ENCODE peak calls at places on chromosomes 1 and 21, in seven cellular contexts. One of them, this sample, is unnamed.

GRCh38 chr21:34704119-34704518 is 35.3 kb downstream of the CLIC6 start:
- DNase-seq in suprapubic skin: no peak
- DNase-seq in endothelial cell of umbilical vein: no peak
- DNase-seq in spleen: no peak
- DNase-seq in prostate gland: peak
- DNase-seq in K562: no peak
- DNase-seq in SK-N-SH: peak
- DNase-seq in this sample: no peak

GRCh38 chr21:15740383-15740782 is 10.6 kb downstream of the USP25 start:
- DNase-seq in prostate gland: no peak
- DNase-seq in spleen: no peak
- DNase-seq in K562: no peak
- DNase-seq in SK-N-SH: no peak
- DNase-seq in suprapubic skin: no peak
- DNase-seq in endothelial cell of umbilical vein: no peak
- DNase-seq in this sample: no peak

GRCh38 chr1:44405804-44406743 is 1.0 kb downstream of the RNF220 start:
- DNase-seq in suprapubic skin: peak
- DNase-seq in SK-N-SH: peak
- DNase-seq in prostate gland: no peak
- DNase-seq in endothelial cell of umbilical vein: peak
- DNase-seq in K562: no peak
- DNase-seq in spleen: peak
- DNase-seq in this sample: no peak

GRCh38 chr1:185864889-185865288 is 130.7 kb downstream of the HMCN1 start:
- DNase-seq in SK-N-SH: no peak
- DNase-seq in K562: peak
- DNase-seq in endothelial cell of umbilical vein: peak
- DNase-seq in prostate gland: no peak
- DNase-seq in spleen: no peak
- DNase-seq in suprapubic skin: no peak
- DNase-seq in this sample: no peak

GRCh38 chr1:64834734-64835133 is 89.9 kb downstream of the RAVER2 start:
- DNase-seq in prostate gland: no peak
- DNase-seq in endothelial cell of umbilical vein: no peak
- DNase-seq in suprapubic skin: no peak
- DNase-seq in K562: no peak
- DNase-seq in spleen: no peak
- DNase-seq in SK-N-SH: no peak
- DNase-seq in this sample: no peak

GRCh38 chr1:58251415-58252073 is 295.0 kb downstream of the OMA1 start:
- DNase-seq in prostate gland: no peak
- DNase-seq in suprapubic skin: no peak
- DNase-seq in SK-N-SH: peak
- DNase-seq in spleen: no peak
- DNase-seq in endothelial cell of umbilical vein: peak
- DNase-seq in K562: peak
- DNase-seq in this sample: no peak

GRCh38 chr1:94642617-94643315 is 101.2 kb upstream of the F3 start:
- DNase-seq in suprapubic skin: no peak
- DNase-seq in endothelial cell of umbilical vein: no peak
- DNase-seq in K562: no peak
- DNase-seq in spleen: no peak
- DNase-seq in SK-N-SH: no peak
- DNase-seq in prostate gland: no peak
- DNase-seq in this sample: no peak

GRCh38 chr1:79040424-79041089 is 34.0 kb upstream of the ADGRL4 start:
- DNase-seq in suprapubic skin: no peak
- DNase-seq in prostate gland: no peak
- DNase-seq in endothelial cell of umbilical vein: peak
- DNase-seq in spleen: no peak
- DNase-seq in SK-N-SH: peak
- DNase-seq in K562: no peak
- DNase-seq in this sample: no peak

GRCh38 chr1:3306583-3307285 is 147.7 kb upstream of the ARHGEF16 start:
- DNase-seq in SK-N-SH: no peak
- DNase-seq in spleen: no peak
- DNase-seq in prostate gland: no peak
- DNase-seq in suprapubic skin: no peak
- DNase-seq in endothelial cell of umbilical vein: no peak
- DNase-seq in K562: no peak
- DNase-seq in this sample: no peak

GRCh38 chr1:151474711-151475110 is 15.4 kb upstream of the POGZ start:
- DNase-seq in suprapubic skin: no peak
- DNase-seq in SK-N-SH: no peak
- DNase-seq in endothelial cell of umbilical vein: no peak
- DNase-seq in K562: no peak
- DNase-seq in spleen: no peak
- DNase-seq in prostate gland: no peak
- DNase-seq in this sample: no peak

GRCh38 chr1:162147760-162148159 is 78.3 kb downstream of the NOS1AP start:
- DNase-seq in SK-N-SH: no peak
- DNase-seq in suprapubic skin: no peak
- DNase-seq in endothelial cell of umbilical vein: no peak
- DNase-seq in prostate gland: no peak
- DNase-seq in K562: no peak
- DNase-seq in spleen: no peak
- DNase-seq in this sample: no peak

GRCh38 chr1:39087109-39087834 is 61.1 kb downstream of the NDUFS5 start:
- DNase-seq in suprapubic skin: no peak
- DNase-seq in spleen: no peak
- DNase-seq in K562: no peak
- DNase-seq in endothelial cell of umbilical vein: no peak
- DNase-seq in prostate gland: no peak
- DNase-seq in SK-N-SH: no peak
- DNase-seq in this sample: no peak

DNA sequence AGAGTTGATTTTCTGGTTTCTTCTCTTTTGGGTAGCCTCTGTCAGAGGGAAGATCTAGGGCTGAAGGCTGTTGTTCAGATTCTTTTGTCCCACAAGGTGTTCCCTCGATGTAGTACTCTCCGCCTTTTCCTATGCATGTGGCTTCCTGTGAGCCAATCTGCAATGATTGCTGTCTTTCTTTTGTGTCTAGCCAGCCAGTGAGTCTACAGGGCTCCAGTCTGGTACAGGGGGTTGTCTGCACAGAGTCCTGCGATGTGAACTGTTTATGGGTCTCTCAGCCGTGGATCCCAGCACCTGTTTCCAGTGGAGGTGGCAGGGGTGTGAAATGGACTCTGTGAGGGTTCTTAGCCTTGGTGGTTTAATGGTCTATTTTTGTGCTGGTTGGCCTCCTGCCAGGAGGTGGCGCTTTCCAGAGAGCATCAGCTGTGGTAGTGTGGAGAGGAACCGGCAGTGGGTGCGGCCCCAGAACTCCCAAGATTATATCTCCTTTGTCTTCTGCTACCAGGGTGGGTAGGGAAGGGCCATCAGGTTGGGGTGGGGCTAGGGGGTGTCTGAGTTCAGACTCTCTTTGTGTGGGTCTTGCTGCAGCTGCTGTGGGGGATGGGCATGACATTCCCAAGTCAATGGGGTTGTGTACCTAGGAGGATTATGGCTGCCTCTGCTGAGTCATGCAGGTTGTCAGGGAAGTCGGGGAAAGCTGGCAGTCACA is 81.3 kb upstream of the C21orf91 start:
- DNase-seq in SK-N-SH: no peak
- DNase-seq in prostate gland: no peak
- DNase-seq in endothelial cell of umbilical vein: no peak
- DNase-seq in K562: peak
- DNase-seq in suprapubic skin: no peak
- DNase-seq in spleen: no peak
- DNase-seq in this sample: no peak
- TF ChIP-seq CTCF in SK-N-SH: no peak
- TF ChIP-seq CTCF in prostate gland: no peak
- TF ChIP-seq CTCF in endothelial cell of umbilical vein: no peak
- TF ChIP-seq CTCF in K562: peak
- TF ChIP-seq CTCF in suprapubic skin: no peak
- TF ChIP-seq CTCF in spleen: no peak
- TF ChIP-seq CTCF in this sample: no peak

GRCh38 chr1:85394130-85394529 is 70.8 kb downstream of the DDAH1 start:
- DNase-seq in prostate gland: no peak
- DNase-seq in spleen: no peak
- DNase-seq in endothelial cell of umbilical vein: no peak
- DNase-seq in SK-N-SH: no peak
- DNase-seq in suprapubic skin: no peak
- DNase-seq in K562: no peak
- DNase-seq in this sample: no peak
- TF ChIP-seq POLR2AphosphoS5 in prostate gland: no peak
- TF ChIP-seq POLR2AphosphoS5 in spleen: no peak
- TF ChIP-seq POLR2AphosphoS5 in endothelial cell of umbilical vein: no peak
- TF ChIP-seq POLR2AphosphoS5 in SK-N-SH: no peak
- TF ChIP-seq POLR2AphosphoS5 in suprapubic skin: no peak
- TF ChIP-seq POLR2AphosphoS5 in K562: no peak
- TF ChIP-seq POLR2AphosphoS5 in this sample: no peak

DNA sequence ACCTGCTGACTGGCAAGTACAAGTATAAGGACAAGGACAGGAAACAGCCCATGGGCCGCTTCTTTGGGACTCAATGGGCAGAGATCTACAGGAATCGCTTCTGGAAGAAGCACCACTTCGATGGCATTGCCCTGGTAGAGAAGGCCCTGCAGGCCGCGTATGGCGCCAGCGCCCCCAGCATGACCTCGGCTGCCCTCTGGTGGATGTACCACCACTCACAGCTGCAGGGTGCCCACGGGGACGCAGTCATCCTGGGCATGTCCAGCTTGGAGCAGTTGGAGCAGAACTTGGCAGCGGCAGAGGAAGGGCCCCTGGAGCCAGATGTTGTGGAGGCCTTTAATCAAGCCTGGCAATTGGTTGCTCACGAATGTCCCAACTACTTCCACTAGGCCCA is 32.0 kb downstream of the SLC16A1 start:
- DNase-seq in spleen: no peak
- DNase-seq in endothelial cell of umbilical vein: no peak
- DNase-seq in suprapubic skin: no peak
- DNase-seq in SK-N-SH: no peak
- DNase-seq in prostate gland: no peak
- DNase-seq in K562: no peak
- DNase-seq in this sample: no peak
- TF ChIP-seq CTCF in spleen: no peak
- TF ChIP-seq CTCF in endothelial cell of umbilical vein: no peak
- TF ChIP-seq CTCF in suprapubic skin: no peak
- TF ChIP-seq CTCF in SK-N-SH: no peak
- TF ChIP-seq CTCF in prostate gland: no peak
- TF ChIP-seq CTCF in K562: no peak
- TF ChIP-seq CTCF in this sample: no peak

GRCh38 chr21:30482130-30482529 is 2.0 kb upstream of the KRTAP19-1 start:
- DNase-seq in SK-N-SH: no peak
- DNase-seq in K562: no peak
- DNase-seq in suprapubic skin: no peak
- DNase-seq in endothelial cell of umbilical vein: no peak
- DNase-seq in prostate gland: no peak
- DNase-seq in spleen: no peak
- DNase-seq in this sample: no peak

GRCh38 chr21:30491963-30492428 is at the start of gene KRTAP19-3:
- DNase-seq in SK-N-SH: no peak
- DNase-seq in suprapubic skin: no peak
- DNase-seq in K562: no peak
- DNase-seq in prostate gland: no peak
- DNase-seq in endothelial cell of umbilical vein: no peak
- DNase-seq in spleen: no peak
- DNase-seq in this sample: no peak

GRCh38 chr21:30487336-30487735 is at the start of gene KRTAP19-2:
- DNase-seq in spleen: no peak
- DNase-seq in suprapubic skin: no peak
- DNase-seq in SK-N-SH: no peak
- DNase-seq in prostate gland: no peak
- DNase-seq in endothelial cell of umbilical vein: no peak
- DNase-seq in K562: no peak
- DNase-seq in this sample: no peak

GRCh38 chr21:30486180-30486579 is 1.1 kb downstream of the KRTAP19-2 start:
- DNase-seq in K562: no peak
- DNase-seq in prostate gland: no peak
- DNase-seq in SK-N-SH: no peak
- DNase-seq in suprapubic skin: no peak
- DNase-seq in endothelial cell of umbilical vein: no peak
- DNase-seq in spleen: no peak
- DNase-seq in this sample: no peak
- TF ChIP-seq POLR2AphosphoS5 in K562: no peak
- TF ChIP-seq POLR2AphosphoS5 in prostate gland: no peak
- TF ChIP-seq POLR2AphosphoS5 in SK-N-SH: no peak
- TF ChIP-seq POLR2AphosphoS5 in suprapubic skin: no peak
- TF ChIP-seq POLR2AphosphoS5 in endothelial cell of umbilical vein: no peak
- TF ChIP-seq POLR2AphosphoS5 in spleen: no peak
- TF ChIP-seq POLR2AphosphoS5 in this sample: no peak

DNA sequence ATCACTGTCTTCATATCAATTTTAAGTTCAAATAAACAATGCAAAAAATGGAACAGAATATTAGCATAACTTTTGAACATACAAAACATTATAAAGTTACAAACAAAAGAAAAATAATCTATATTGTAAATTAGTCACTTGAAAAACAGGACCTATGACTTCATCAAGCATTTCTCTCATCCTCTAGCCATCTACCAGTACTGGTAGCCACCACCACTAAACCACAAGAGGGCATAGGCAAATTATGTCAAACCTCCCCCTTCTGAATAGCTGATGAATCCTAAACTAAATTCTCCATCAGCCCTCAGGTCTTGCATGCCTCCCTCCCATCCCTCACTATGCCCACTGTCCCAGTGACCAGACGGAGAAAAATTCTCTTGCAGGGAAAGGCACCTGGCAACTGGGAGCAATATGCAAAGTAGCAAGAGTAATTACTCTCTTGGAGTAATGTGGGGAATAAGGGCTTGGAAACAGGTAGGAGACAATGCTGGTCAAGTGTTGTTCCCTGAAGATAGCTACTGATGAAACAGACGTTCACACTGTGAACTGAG is 37.1 kb downstream of the SSX2IP start:
- DNase-seq in prostate gland: no peak
- DNase-seq in SK-N-SH: peak
- DNase-seq in K562: no peak
- DNase-seq in spleen: no peak
- DNase-seq in endothelial cell of umbilical vein: no peak
- DNase-seq in suprapubic skin: no peak
- DNase-seq in this sample: no peak
- TF ChIP-seq CTCF in prostate gland: no peak
- TF ChIP-seq CTCF in SK-N-SH: peak
- TF ChIP-seq CTCF in K562: no peak
- TF ChIP-seq CTCF in spleen: no peak
- TF ChIP-seq CTCF in endothelial cell of umbilical vein: no peak
- TF ChIP-seq CTCF in suprapubic skin: no peak
- TF ChIP-seq CTCF in this sample: no peak

GRCh38 chr1:93446837-93447451 is 974 bp upstream of the FNBP1L start:
- DNase-seq in suprapubic skin: no peak
- DNase-seq in prostate gland: peak
- DNase-seq in SK-N-SH: no peak
- DNase-seq in spleen: no peak
- DNase-seq in endothelial cell of umbilical vein: peak
- DNase-seq in K562: peak
- DNase-seq in this sample: peak
- TF ChIP-seq POLR2AphosphoS5 in suprapubic skin: no peak
- TF ChIP-seq POLR2AphosphoS5 in prostate gland: peak
- TF ChIP-seq POLR2AphosphoS5 in SK-N-SH: no peak
- TF ChIP-seq POLR2AphosphoS5 in spleen: no peak
- TF ChIP-seq POLR2AphosphoS5 in endothelial cell of umbilical vein: no peak
- TF ChIP-seq POLR2AphosphoS5 in K562: peak
- TF ChIP-seq POLR2AphosphoS5 in this sample: peak

DNA sequence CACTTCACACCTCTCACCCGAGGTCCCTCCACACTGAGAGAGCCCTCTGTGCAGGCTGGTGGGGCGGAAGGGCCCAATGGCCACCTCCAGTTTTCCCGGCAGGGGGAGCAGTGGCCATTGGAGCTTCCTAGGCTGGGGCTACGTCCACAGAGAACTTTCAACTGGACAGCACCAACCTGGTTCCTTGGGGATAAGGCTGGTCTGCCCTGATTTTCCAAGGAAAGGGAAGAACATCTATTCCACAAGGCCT is 20.3 kb upstream of the LAPTM5 start:
- DNase-seq in K562: peak
- DNase-seq in suprapubic skin: no peak
- DNase-seq in prostate gland: no peak
- DNase-seq in endothelial cell of umbilical vein: no peak
- DNase-seq in SK-N-SH: no peak
- DNase-seq in spleen: no peak
- DNase-seq in this sample: no peak
- TF ChIP-seq CTCF in K562: peak
- TF ChIP-seq CTCF in suprapubic skin: no peak
- TF ChIP-seq CTCF in prostate gland: no peak
- TF ChIP-seq CTCF in endothelial cell of umbilical vein: peak
- TF ChIP-seq CTCF in SK-N-SH: no peak
- TF ChIP-seq CTCF in spleen: no peak
- TF ChIP-seq CTCF in this sample: no peak